ENCODE peak calls at places on chromosomes 6 and 20, in four cellular contexts. X, C, D and O are unnamed samples.

GRCh38 chr20:45038747-45039469 is 62.0 kb downstream of the KCNS1 start:
- DNase-seq in X (no peak), C (no peak), D (no peak), O (no peak)

GRCh38 chr6:153523390-153523789 is 392.3 kb upstream of the RGS17 start:
- DNase-seq in X (no peak), C (no peak), D (no peak), O (no peak)

GRCh38 chr20:46477225-46477624 is 36.1 kb downstream of the ZNF334 start:
- DNase-seq in X (no peak), C (no peak), D (no peak), O (no peak)

GRCh38 chr6:139519571-139520031 is 145.2 kb upstream of the CITED2 start:
- DNase-seq in X (no peak), C (no peak), D (no peak), O (no peak)

GRCh38 chr6:34890526-34890910 is 1.5 kb downstream of the ANKS1A start:
- DNase-seq in X (no peak), C (no peak), D (no peak), O (no peak)

GRCh38 chr6:16602035-16602434 is 159.2 kb downstream of the ATXN1 start:
- DNase-seq in X (no peak), C (no peak), D (no peak), O (peak)

GRCh38 chr20:18754030-18754659 is 59.4 kb upstream of the SCP2D1 start:
- DNase-seq in X (no peak), C (no peak), D (no peak), O (peak)

GRCh38 chr6:148874698-148875293 is 128.0 kb downstream of the UST start:
- DNase-seq in X (no peak), C (no peak), D (no peak), O (no peak)

GRCh38 chr6:161257778-161258457 is 15.9 kb downstream of the AGPAT4 start:
- DNase-seq in X (no peak), C (no peak), D (no peak), O (no peak)

GRCh38 chr20:3802524-3803239 is 6.6 kb downstream of the CDC25B start:
- DNase-seq in X (no peak), C (no peak), D (no peak), O (no peak)

GRCh38 chr20:59705651-59706101 is 101.3 kb downstream of the PHACTR3 start:
- DNase-seq in X (no peak), C (no peak), D (no peak), O (no peak)

GRCh38 chr20:59698598-59698997 is 94.3 kb downstream of the PHACTR3 start:
- DNase-seq in X (no peak), C (no peak), D (no peak), O (no peak)

GRCh38 chr20:59701236-59701635 is 96.9 kb downstream of the PHACTR3 start:
- DNase-seq in X (no peak), C (no peak), D (no peak), O (no peak)

GRCh38 chr20:59706106-59706693 is 101.9 kb downstream of the PHACTR3 start:
- DNase-seq in X (no peak), C (no peak), D (no peak), O (no peak)

DNA sequence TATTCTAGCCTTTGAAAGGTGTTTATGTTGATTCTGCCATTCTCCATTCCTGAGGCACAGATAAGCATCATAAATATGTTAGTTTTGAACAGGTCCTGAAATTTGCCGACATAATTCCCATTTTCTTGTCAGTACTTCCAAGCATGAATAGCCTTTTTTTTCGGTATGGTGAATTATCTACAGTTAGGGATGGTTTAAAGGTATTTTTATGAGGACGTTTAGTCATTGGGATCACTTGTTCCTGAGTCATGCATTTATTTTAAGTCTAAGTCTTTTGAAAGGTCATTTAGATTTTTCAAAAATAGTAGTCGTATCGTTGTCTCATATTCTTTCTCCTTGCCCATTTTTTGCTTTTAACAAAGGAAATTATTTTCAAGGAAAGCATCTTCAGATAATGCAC is 98.7 kb downstream of the PHACTR3 start:
- DNase-seq in X (no peak), C (no peak), D (no peak), O (no peak)
- TF ChIP-seq EGR1 in X (no peak), C (no peak), D (no peak), O (no peak)

DNA sequence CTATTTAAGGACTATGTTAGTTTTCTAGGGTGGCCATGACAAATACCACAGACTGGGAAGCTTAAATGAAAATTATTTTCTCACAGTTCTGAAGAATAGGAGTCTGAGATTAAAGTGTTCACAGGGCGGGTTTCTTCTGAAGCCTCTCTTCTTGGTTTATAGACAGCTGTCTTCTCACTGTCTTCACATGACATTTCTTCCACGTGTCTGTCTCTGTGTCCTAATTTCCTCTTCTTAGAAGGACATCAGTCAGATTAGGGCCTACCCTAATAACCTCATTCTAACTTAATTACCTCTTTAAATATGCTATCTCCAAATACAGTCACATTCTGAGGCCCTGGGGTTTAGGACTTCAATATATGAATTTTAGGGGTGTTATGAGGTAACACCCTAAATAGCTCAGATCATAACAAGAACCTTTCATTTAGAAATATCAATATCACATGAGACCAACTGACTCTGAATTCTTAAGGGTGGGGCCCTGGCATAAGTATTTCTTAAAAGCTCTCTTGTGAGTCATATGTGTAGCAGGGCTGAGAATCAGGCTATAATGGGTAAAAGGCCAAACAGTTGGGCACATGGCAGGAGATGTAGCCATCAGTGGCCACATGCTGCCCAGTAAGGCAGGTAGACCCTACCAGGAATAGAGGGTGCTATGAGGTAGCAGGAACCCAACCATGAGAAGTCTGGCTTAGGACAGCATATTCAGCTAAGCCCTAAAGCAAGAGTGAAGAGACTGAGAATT is 62.1 kb upstream of the TENT5A start:
- DNase-seq in X (no peak), C (no peak), D (no peak), O (no peak)
- TF ChIP-seq EGR1 in X (no peak), C (no peak), D (no peak), O (no peak)

GRCh38 chr20:48538058-48538825 is 289.6 kb downstream of the PREX1 start:
- DNase-seq in X (peak), C (no peak), D (no peak), O (no peak)
- TF ChIP-seq EGR1 in X (no peak), C (no peak), D (no peak), O (no peak)

GRCh38 chr6:135617222-135617621 is 119.7 kb upstream of the AHI1 start:
- DNase-seq in X (no peak), C (no peak), D (no peak), O (no peak)
- TF ChIP-seq EGR1 in X (no peak), C (no peak), D (no peak), O (no peak)

GRCh38 chr20:48238326-48238725 is 453.0 kb upstream of the SULF2 start:
- DNase-seq in X (no peak), C (no peak), D (no peak), O (no peak)
- TF ChIP-seq EGR1 in X (no peak), C (no peak), D (no peak), O (no peak)

GRCh38 chr20:53949319-53949839 is 121.0 kb downstream of the BCAS1 start:
- DNase-seq in X (no peak), C (peak), D (no peak), O (no peak)
- TF ChIP-seq EGR1 in X (no peak), C (no peak), D (no peak), O (no peak)

GRCh38 chr6:69233195-69233524 is 563.6 kb downstream of the LMBRD1 start:
- DNase-seq in X (no peak), C (no peak), D (no peak), O (no peak)

GRCh38 chr6:69231983-69232382 is 564.8 kb downstream of the LMBRD1 start:
- DNase-seq in X (no peak), C (no peak), D (no peak), O (no peak)

DNA sequence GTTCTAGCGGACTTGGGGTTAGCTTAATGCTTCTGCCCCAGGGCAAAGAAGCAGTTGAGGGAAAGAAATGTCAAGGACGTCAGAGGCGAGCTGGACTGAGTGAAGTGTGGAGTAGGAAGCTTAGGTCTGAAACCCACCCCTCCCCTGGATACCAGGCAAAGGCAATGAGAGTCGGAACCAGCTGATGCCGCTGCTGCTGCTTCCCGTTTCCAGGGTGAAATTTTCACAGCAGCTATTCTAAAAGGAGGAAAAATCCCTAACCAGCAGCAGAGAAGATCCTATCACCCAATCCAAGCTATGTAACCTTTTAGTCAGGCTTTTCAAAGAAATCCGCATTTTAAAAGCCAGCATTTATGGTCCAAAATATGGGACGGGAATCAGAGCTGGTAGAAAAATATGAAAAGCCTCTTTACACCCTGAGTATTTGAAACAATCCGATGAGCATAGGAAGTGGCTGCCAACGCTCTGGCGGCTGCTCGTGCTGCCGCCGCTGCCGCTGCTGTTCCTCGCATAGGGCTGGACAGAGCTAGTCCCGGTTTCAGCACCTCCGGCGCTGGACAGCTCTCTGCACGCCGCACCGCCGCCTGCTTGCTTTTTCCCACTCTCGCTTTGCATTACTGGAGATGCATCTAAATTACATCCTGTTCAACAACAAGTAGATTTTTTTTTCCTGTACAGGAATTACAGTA is 564.2 kb downstream of the LMBRD1 start:
- DNase-seq in X (no peak), C (peak), D (peak), O (no peak)
- TF ChIP-seq EGR1 in X (no peak), C (no peak), D (no peak), O (no peak)

DNA sequence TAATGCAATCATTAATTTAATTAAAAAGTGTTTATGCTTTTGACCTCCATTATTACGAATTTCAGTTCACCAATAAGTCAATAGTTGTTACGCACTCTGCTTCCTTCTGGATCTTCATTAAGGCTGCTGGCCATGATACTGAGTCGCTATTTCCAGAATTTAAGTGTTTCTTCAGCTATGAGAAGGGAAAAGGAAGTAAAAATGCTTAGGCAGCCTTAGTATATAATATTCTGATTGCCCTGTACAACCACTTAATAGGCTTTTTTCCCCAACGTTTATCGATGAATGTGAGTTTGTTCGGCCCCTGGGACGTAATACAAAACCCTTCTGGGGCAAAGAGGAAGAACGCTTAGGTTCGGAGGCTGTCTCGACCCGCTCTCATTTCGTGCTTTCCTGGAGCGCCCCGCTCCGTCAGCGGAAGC is 644 bp downstream of the OARD1 start:
- DNase-seq in X (no peak), C (no peak), D (no peak), O (peak)
- TF ChIP-seq EGR1 in X (no peak), C (no peak), D (no peak), O (no peak)

GRCh38 chr6:31462026-31462963 is 35.6 kb upstream of the MICB start:
- DNase-seq in X (no peak), C (peak), D (no peak), O (no peak)
- TF ChIP-seq EGR1 in X (no peak), C (no peak), D (no peak), O (no peak)